ENCODE peak calls at places on chromosomes 7 and 10, in seven cellular contexts. One of them, this sample, is unnamed.
A peak's percentile ranks its signal among the peaks of the same experiment; 100 is the strongest.

GRCh38 chr7:128398016-128398840 is 11.6 kb downstream of the IMPDH1 start:
- DNase-seq in lung microvascular endothelial cell: peak; percentile 50
- DNase-seq in T-helper 2 cell: peak; percentile 17
- DNase-seq in nephron progenitor cell: peak; percentile 83
- DNase-seq in amniotic stem cell: no peak
- DNase-seq in spleen: no peak
- DNase-seq in HT1080: peak; percentile 52
- DNase-seq in this sample: no peak

GRCh38 chr10:14732146-14732545 is 42.6 kb downstream of the FAM107B start:
- DNase-seq in lung microvascular endothelial cell: no peak
- DNase-seq in T-helper 2 cell: no peak
- DNase-seq in nephron progenitor cell: no peak
- DNase-seq in amniotic stem cell: no peak
- DNase-seq in spleen: no peak
- DNase-seq in HT1080: no peak
- DNase-seq in this sample: no peak

GRCh38 chr10:1662361-1663025 is 74.8 kb downstream of the ADARB2 start:
- DNase-seq in lung microvascular endothelial cell: no peak
- DNase-seq in T-helper 2 cell: peak; percentile 62
- DNase-seq in nephron progenitor cell: no peak
- DNase-seq in amniotic stem cell: no peak
- DNase-seq in spleen: peak; percentile 77
- DNase-seq in HT1080: peak; percentile 4
- DNase-seq in this sample: no peak

GRCh38 chr10:88962336-88962735 is 9.8 kb upstream of the ACTA2 start:
- DNase-seq in lung microvascular endothelial cell: no peak
- DNase-seq in T-helper 2 cell: peak; percentile 31
- DNase-seq in nephron progenitor cell: no peak
- DNase-seq in amniotic stem cell: no peak
- DNase-seq in spleen: no peak
- DNase-seq in HT1080: no peak
- DNase-seq in this sample: no peak

GRCh38 chr10:1738950-1739349 is 1.6 kb upstream of the ADARB2 start:
- DNase-seq in lung microvascular endothelial cell: no peak
- DNase-seq in T-helper 2 cell: no peak
- DNase-seq in nephron progenitor cell: no peak
- DNase-seq in amniotic stem cell: no peak
- DNase-seq in spleen: no peak
- DNase-seq in HT1080: no peak
- DNase-seq in this sample: peak; percentile 52

GRCh38 chr10:62050941-62051433 is 149.5 kb downstream of the ARID5B start:
- DNase-seq in lung microvascular endothelial cell: peak; percentile 85
- DNase-seq in T-helper 2 cell: peak; percentile 66
- DNase-seq in nephron progenitor cell: no peak
- DNase-seq in amniotic stem cell: peak; percentile 84
- DNase-seq in spleen: no peak
- DNase-seq in HT1080: peak; percentile 92
- DNase-seq in this sample: peak; percentile 85

GRCh38 chr10:112006407-112006806 is 177.2 kb downstream of the GPAM start:
- DNase-seq in lung microvascular endothelial cell: no peak
- DNase-seq in T-helper 2 cell: no peak
- DNase-seq in nephron progenitor cell: no peak
- DNase-seq in amniotic stem cell: no peak
- DNase-seq in spleen: no peak
- DNase-seq in HT1080: no peak
- DNase-seq in this sample: no peak

GRCh38 chr10:50862719-50863118 is 22.7 kb downstream of the A1CF start:
- DNase-seq in lung microvascular endothelial cell: no peak
- DNase-seq in T-helper 2 cell: no peak
- DNase-seq in nephron progenitor cell: no peak
- DNase-seq in amniotic stem cell: no peak
- DNase-seq in spleen: no peak
- DNase-seq in HT1080: no peak
- DNase-seq in this sample: no peak

GRCh38 chr10:25907247-25907646 is 26.8 kb upstream of the MYO3A start:
- DNase-seq in lung microvascular endothelial cell: no peak
- DNase-seq in T-helper 2 cell: no peak
- DNase-seq in nephron progenitor cell: no peak
- DNase-seq in amniotic stem cell: no peak
- DNase-seq in spleen: no peak
- DNase-seq in HT1080: no peak
- DNase-seq in this sample: no peak

GRCh38 chr7:129950191-129950940 is 2.4 kb downstream of the UBE2H start:
- DNase-seq in lung microvascular endothelial cell: peak; percentile 47
- DNase-seq in T-helper 2 cell: no peak
- DNase-seq in nephron progenitor cell: no peak
- DNase-seq in amniotic stem cell: no peak
- DNase-seq in spleen: no peak
- DNase-seq in HT1080: no peak
- DNase-seq in this sample: no peak

GRCh38 chr7:143901360-143901709 is 641 bp downstream of the TCAF1 start:
- DNase-seq in lung microvascular endothelial cell: peak; percentile 51
- DNase-seq in T-helper 2 cell: no peak
- DNase-seq in nephron progenitor cell: peak; percentile 44
- DNase-seq in amniotic stem cell: peak; percentile 38
- DNase-seq in spleen: peak; percentile 87
- DNase-seq in HT1080: no peak
- DNase-seq in this sample: no peak

This sample was measured in GM12864.